ENCODE peak calls at places on chromosomes 7 and 10, in six cellular contexts. G, F, L, V, Q and X are unnamed samples.

GRCh38 chr7:50558380-50559051 is 6.7 kb downstream of the DDC start:
- DNase-seq in V (no peak), L (no peak), F (no peak), Q (peak), G (peak), X (no peak)

GRCh38 chr7:157502701-157503111 is 165.9 kb downstream of the DNAJB6 start:
- DNase-seq in L (peak), F (no peak), V (no peak), Q (no peak), G (no peak), X (peak)

GRCh38 chr7:98563183-98563495 is 53.9 kb upstream of the NPTX2 start:
- DNase-seq in L (no peak), G (peak), F (no peak), V (no peak), Q (no peak), X (no peak)

GRCh38 chr10:104331208-104331838 is 6.9 kb downstream of the ITPRIP start:
- DNase-seq in L (no peak), Q (no peak), F (peak), V (no peak), G (no peak), X (no peak)

GRCh38 chr10:84424731-84425165 is 96.4 kb downstream of the CCSER2 start:
- DNase-seq in V (peak), Q (no peak), L (no peak), F (peak), G (peak), X (no peak)

GRCh38 chr10:79449181-79450146 is 4.0 kb upstream of the ZCCHC24 start:
- DNase-seq in L (no peak), F (no peak), G (no peak), V (no peak), Q (peak), X (no peak)

GRCh38 chr7:4851459-4852422 is 10.1 kb downstream of the PAPOLB start:
- DNase-seq in F (no peak), G (no peak), V (no peak), L (no peak), Q (peak), X (no peak)

GRCh38 chr7:154854836-154855235 is 148.1 kb downstream of the PAXIP1 start:
- DNase-seq in V (no peak), G (no peak), L (no peak), Q (no peak), F (no peak), X (no peak)

GRCh38 chr10:77949167-77949566 is 22.6 kb upstream of the DLG5 start:
- DNase-seq in V (no peak), G (no peak), Q (no peak), F (no peak), L (peak), X (no peak)

DNA sequence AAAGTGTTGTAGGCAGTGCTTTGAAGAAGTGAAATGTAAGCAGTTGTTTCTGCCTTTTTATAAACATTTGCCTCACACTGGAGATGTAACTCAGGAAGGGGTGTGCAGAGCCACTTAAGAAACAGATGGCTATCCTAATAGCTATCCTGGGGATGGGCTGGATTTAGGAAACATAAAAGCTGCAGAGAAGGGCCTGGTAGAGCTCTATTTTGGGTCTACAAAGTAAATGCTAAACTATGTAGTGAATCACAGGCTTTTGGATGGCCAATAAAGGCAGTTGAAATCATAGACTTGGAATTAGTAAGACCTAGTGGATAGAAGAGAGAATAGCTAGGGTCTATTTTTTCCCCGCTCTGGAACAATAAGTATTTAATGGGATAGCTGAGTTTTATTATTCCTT is 79.9 kb upstream of the AGR3 start:
- DNase-seq in Q (no peak), L (no peak), G (no peak), V (no peak), F (no peak), X (no peak)
- TF ChIP-seq GABPA in Q (no peak), L (no peak), G (no peak), V (no peak), F (no peak), X (no peak)

DNA sequence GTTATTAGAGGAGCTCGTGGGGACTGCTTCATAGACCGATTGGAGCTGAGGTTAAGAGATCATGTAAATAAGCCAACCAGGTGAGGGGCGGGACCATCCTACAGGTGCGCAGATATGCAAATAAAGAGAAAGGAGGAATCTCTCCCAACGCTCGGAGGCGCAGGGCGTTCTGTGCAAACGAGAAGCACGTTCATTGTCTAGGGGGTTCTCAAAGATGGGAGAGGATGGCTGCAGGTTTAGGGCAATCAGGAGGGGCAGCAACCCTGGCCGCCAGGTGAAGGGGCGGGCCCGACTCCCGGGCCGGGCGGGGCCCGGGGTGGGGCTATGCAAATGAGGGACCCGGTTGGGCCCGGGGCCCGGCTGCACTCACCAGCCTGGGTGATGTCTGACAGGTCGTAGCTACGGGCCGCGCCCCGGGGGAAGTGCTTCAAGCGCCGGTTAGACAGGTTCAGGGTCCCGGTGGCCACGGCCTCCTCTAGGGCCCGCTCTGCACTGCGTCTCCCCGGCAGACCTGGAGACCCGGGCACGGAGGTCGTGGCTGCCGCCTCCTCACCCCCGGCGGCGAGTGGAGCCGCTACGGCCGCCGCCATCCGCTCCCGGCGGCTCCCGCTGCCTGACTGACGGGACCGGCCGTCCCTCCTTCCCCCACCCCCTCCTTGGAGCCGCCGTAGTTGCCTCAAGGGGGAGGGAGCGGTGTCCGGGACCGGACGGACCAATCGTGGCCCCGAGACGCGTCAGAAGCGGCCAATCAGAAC is at the start of gene LRCH4:
- DNase-seq in F (no peak), V (no peak), L (peak), Q (peak), G (peak), X (no peak)
- TF ChIP-seq GABPA in F (peak), V (no peak), L (no peak), Q (peak), G (peak), X (peak)

GRCh38 chr7:1348096-1348835 is 111.0 kb downstream of the MICALL2 start:
- DNase-seq in L (no peak), F (no peak), G (peak), Q (no peak), V (no peak), X (no peak)
- TF ChIP-seq GABPA in L (no peak), F (no peak), G (no peak), Q (no peak), V (no peak), X (no peak)

DNA sequence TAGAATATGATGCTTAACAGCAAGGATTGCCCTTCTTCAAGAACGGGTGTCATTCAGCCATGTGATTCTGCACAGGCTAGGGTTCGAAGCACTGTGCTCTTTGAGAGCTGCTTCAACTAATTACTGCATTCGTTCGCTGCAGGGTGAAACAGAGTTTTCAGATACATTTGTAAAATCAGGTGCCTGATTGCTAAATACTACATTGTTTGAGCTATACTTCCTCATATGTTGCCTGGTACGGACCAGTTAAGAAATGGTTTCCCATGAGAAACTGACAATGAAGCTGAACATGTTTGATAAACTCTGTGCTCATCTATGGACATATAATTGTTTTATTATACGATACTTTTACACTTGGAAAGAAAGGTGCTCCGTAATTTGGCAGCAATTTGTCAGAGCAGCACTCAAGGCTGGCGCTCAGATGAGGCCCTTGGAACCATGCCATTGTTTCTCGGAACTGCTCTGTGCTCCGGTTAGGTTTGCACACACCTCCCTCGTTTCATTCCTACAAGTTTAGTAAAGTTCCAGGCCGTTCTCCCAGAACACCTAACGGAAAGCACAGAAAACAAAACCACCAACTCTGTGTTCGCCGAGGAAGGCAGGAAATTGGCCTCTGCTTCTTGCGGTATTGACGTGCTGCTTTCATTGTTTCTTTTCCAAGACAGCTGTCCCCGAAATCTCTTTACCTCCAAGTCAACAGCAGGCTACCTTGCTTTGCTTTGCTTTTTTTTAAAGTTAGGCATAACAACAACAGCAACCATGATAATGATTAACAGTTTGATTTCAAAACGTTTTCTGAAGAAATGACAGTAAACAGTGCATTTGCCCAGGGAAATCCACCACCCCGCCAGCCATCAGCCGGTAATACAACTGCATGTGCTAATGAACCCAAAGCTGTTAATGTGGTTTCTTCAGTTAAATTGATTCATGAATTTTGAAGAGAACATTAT is 206.9 kb downstream of the EBF3 start:
- DNase-seq in F (no peak), L (peak), V (no peak), G (no peak), Q (no peak), X (peak)
- TF ChIP-seq GABPA in F (no peak), L (no peak), V (no peak), G (no peak), Q (no peak), X (no peak)

DNA sequence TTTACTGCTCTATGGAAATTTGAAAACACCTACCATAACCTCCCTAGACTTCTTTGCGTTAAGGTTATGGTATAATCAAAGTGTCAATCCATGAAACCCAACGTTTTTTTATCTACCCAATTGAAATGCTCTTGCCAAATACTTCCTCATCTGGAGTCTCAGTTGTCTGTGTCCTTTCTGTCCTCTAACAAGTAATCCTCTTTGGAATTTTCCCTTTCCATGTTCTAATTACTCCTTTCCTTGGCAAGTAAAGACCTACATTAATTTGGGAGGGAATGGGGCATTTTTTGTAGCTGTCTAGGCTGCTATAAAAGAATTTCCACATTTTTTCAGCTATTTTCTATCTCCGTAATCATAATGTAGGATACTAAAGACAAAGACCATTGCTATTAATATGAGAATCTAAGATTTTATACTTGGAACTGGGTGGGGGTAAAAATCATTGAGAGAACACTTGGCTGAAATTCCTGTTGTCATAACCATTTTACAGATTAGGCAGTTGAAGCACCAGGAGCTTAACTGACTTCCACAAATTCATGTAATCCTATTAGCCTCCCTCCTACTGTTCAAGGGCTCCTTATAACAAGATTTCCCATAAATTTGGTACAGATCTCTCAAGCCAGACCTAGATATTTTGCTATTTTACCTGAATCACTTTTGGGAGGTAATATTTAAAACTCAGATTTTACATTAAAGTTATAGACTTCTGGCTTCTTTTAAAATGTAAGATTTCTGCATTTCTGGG is 1307.6 kb downstream of the XPNPEP1 start:
- DNase-seq in Q (no peak), L (no peak), F (no peak), V (no peak), G (no peak), X (no peak)
- TF ChIP-seq GABPA in Q (no peak), L (no peak), F (no peak), V (no peak), G (no peak), X (no peak)

DNA sequence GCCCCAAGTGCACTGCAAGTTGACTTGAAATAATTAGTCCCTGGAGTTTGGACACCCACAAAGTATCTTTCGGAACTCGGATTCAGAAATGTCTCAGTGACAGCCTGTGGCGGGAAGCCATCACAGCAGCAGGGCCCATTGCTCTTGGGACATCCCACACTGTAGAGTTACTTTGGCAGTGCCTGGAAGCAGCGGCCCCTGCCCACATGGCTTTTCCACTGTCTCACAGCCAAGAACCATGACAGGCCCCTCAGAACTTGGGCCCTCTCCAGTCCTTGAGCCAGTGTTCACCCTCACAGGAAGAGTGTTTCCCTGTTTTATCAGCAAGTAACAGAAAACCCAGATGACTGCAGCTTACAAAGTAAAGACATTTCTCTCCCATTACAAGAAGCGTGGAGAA is 477.0 kb upstream of the GALNT17 start:
- DNase-seq in V (no peak), L (no peak), G (no peak), F (no peak), Q (no peak), X (no peak)
- TF ChIP-seq GABPA in V (no peak), L (no peak), G (no peak), F (no peak), Q (no peak), X (no peak)

GRCh38 chr7:114943530-114943929 is 21.6 kb downstream of the MDFIC start:
- DNase-seq in G (no peak), F (no peak), L (no peak), V (no peak), Q (no peak), X (no peak)

GRCh38 chr7:114943953-114944741 is 22.3 kb downstream of the MDFIC start:
- DNase-seq in L (no peak), V (no peak), F (no peak), Q (no peak), G (no peak), X (no peak)

GRCh38 chr7:114944742-114945625 is 23.1 kb downstream of the MDFIC start:
- DNase-seq in F (no peak), G (no peak), L (no peak), Q (no peak), V (no peak), X (no peak)

GRCh38 chr7:114941692-114942091 is 19.8 kb downstream of the MDFIC start:
- DNase-seq in G (no peak), V (no peak), Q (no peak), L (no peak), F (no peak), X (no peak)

GRCh38 chr7:114942443-114943175 is 20.7 kb downstream of the MDFIC start:
- DNase-seq in F (no peak), G (no peak), L (no peak), V (no peak), Q (no peak), X (no peak)
- TF ChIP-seq GABPA in F (no peak), G (no peak), L (no peak), V (no peak), Q (no peak), X (no peak)